ENCODE peak calls at places on chromosomes 3 and 15, in eight cellular contexts. I, G, C, X, Y, S, B and L are unnamed samples.

GRCh38 chr3:4950351-4950784 is 28.9 kb upstream of the BHLHE40 start:
- DNase-seq in I (no peak), G (peak), C (no peak), X (no peak), Y (no peak), S (no peak), B (no peak), L (no peak)

GRCh38 chr15:69713726-69714559 is 261.3 kb downstream of the RPLP1 start:
- DNase-seq in I (no peak), G (no peak), C (no peak), X (no peak), Y (peak), S (no peak), B (peak), L (no peak)

GRCh38 chr3:72163809-72164634 is 379.1 kb upstream of the PROK2 start:
- DNase-seq in I (no peak), G (no peak), C (no peak), X (peak), Y (peak), S (no peak), B (peak), L (peak)

GRCh38 chr3:55244247-55244646 is 242.9 kb downstream of the WNT5A start:
- DNase-seq in I (no peak), G (no peak), C (no peak), X (no peak), Y (no peak), S (no peak), B (no peak), L (no peak)

GRCh38 chr3:4376499-4376898 is 73.3 kb downstream of the SETMAR start:
- DNase-seq in I (peak), G (no peak), C (no peak), X (no peak), Y (no peak), S (no peak), B (no peak), L (no peak)

GRCh38 chr3:74636981-74637380 is 22.5 kb upstream of the CNTN3 start:
- DNase-seq in I (peak), G (no peak), C (no peak), X (no peak), Y (no peak), S (no peak), B (no peak), L (no peak)

GRCh38 chr3:195540526-195540925 is 2.6 kb downstream of the PPP1R2 start:
- DNase-seq in I (no peak), G (no peak), C (no peak), X (no peak), Y (no peak), S (no peak), B (no peak), L (no peak)

GRCh38 chr15:101521563-101521962 is 32.1 kb upstream of the PCSK6 start:
- DNase-seq in I (no peak), G (no peak), C (no peak), X (no peak), Y (no peak), S (no peak), B (no peak), L (no peak)

GRCh38 chr3:130932979-130933378 is 39.1 kb downstream of the ATP2C1 start:
- DNase-seq in I (no peak), G (no peak), C (no peak), X (no peak), Y (no peak), S (no peak), B (no peak), L (no peak)

GRCh38 chr3:37961622-37962455 is 28.7 kb upstream of the VILL start:
- DNase-seq in I (no peak), G (no peak), C (no peak), X (no peak), Y (no peak), S (no peak), B (no peak), L (no peak)

GRCh38 chr3:129979891-129980290 is 5.4 kb downstream of the TRH start:
- DNase-seq in I (no peak), G (no peak), C (no peak), X (no peak), Y (no peak), S (no peak), B (no peak), L (no peak)

GRCh38 chr3:38560284-38560683 is 64.1 kb downstream of the EXOG start:
- DNase-seq in I (no peak), G (no peak), C (no peak), X (no peak), Y (no peak), S (no peak), B (peak), L (no peak)

GRCh38 chr3:141305436-141305835 is 62.9 kb upstream of the ZBTB38 start:
- DNase-seq in I (peak), G (no peak), C (no peak), X (no peak), Y (no peak), S (peak), B (no peak), L (no peak)

GRCh38 chr3:160006282-160007163 is 17.9 kb downstream of the IL12A start:
- DNase-seq in I (peak), G (no peak), C (no peak), X (peak), Y (no peak), S (peak), B (no peak), L (no peak)

GRCh38 chr3:8937064-8938020 is 25.9 kb downstream of the RAD18 start:
- DNase-seq in I (peak), G (no peak), C (no peak), X (no peak), Y (no peak), S (peak), B (no peak), L (no peak)

GRCh38 chr3:131901686-131902085 is 133.1 kb downstream of the CPNE4 start:
- DNase-seq in I (no peak), G (no peak), C (no peak), X (no peak), Y (no peak), S (no peak), B (no peak), L (no peak)

GRCh38 chr3:20668411-20668810 is 482.4 kb upstream of the SGO1 start:
- DNase-seq in I (no peak), G (no peak), C (no peak), X (peak), Y (no peak), S (no peak), B (no peak), L (no peak)

GRCh38 chr15:43514241-43515057 is 3.0 kb upstream of the MAP1A start:
- DNase-seq in I (peak), G (no peak), C (no peak), X (peak), Y (no peak), S (no peak), B (no peak), L (no peak)

GRCh38 chr3:16502347-16502908 is 11.1 kb downstream of the RFTN1 start:
- DNase-seq in I (no peak), G (no peak), C (no peak), X (no peak), Y (no peak), S (no peak), B (no peak), L (no peak)
- TF ChIP-seq POLR2A in I (no peak), G (no peak), C (no peak), X (no peak), Y (peak), S (no peak), B (no peak), L (no peak)

GRCh38 chr3:66199089-66199473 is 21.7 kb upstream of the SLC25A26 start:
- DNase-seq in I (no peak), G (no peak), C (no peak), X (no peak), Y (no peak), S (no peak), B (no peak), L (no peak)

GRCh38 chr3:66198437-66199088 is 22.2 kb upstream of the SLC25A26 start:
- DNase-seq in I (no peak), G (no peak), C (no peak), X (no peak), Y (no peak), S (no peak), B (no peak), L (no peak)

GRCh38 chr3:66200147-66200546 is 20.7 kb upstream of the SLC25A26 start:
- DNase-seq in I (no peak), G (no peak), C (no peak), X (no peak), Y (no peak), S (no peak), B (no peak), L (no peak)

GRCh38 chr3:66196633-66197032 is 24.2 kb upstream of the SLC25A26 start:
- DNase-seq in I (peak), G (no peak), C (no peak), X (no peak), Y (no peak), S (no peak), B (no peak), L (no peak)

GRCh38 chr3:66195347-66195783 is 25.4 kb upstream of the SLC25A26 start:
- DNase-seq in I (peak), G (peak), C (peak), X (peak), Y (no peak), S (no peak), B (no peak), L (no peak)
- TF ChIP-seq CTCF in I (peak), G (no peak), C (no peak), X (no peak), Y (no peak), S (no peak), B (no peak), L (peak)

GRCh38 chr3:177603137-177603603 is 405.9 kb upstream of the TBL1XR1 start:
- DNase-seq in I (no peak), G (no peak), C (no peak), X (no peak), Y (no peak), S (no peak), B (no peak), L (no peak)
- H3K4me3 ChIP-seq in I (no peak), G (no peak), C (no peak), X (no peak), Y (no peak), S (no peak), B (no peak), L (no peak)

GRCh38 chr3:52844290-52844985 is 9.6 kb upstream of the MUSTN1 start:
- DNase-seq in I (no peak), G (no peak), C (peak), X (no peak), Y (no peak), S (no peak), B (peak), L (no peak)
- TF ChIP-seq POLR2A in I (no peak), G (no peak), C (no peak), X (no peak), Y (no peak), S (no peak), B (no peak), L (no peak)

DNA sequence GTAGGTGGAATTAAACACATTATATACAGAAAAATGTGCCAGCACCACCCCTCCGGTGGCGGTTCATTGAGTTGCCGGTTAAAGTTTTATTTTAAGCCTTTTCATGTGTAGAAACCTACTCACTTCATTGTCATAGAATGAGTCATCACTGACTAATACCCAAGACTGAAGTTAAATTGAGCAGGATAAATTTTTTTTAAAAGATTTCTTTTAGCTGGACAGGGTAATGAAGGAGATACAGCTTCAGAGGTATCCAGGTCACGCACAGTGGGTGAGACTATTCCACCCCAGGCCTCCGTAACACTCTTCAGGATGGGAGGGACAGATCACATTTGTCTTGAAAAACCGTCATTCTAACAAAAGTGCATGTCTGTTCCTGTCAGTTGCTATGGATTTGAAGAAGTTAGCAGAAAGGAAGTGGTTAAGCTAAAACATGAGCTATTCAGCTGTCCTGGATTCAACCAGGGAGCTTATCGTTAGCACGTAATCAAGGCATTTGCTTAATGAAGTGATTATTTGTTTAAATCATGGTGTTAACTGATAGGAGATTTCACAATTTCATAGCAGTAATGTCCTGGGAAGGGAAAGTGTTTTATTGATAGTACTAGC is 23.3 kb downstream of the WHAMM start:
- DNase-seq in I (peak), G (no peak), C (no peak), X (no peak), Y (peak), S (peak), B (no peak), L (no peak)
- TF ChIP-seq CTCF in I (no peak), G (no peak), C (no peak), X (no peak), Y (no peak), S (no peak), B (no peak), L (no peak)